ENCODE peak calls at places on chromosomes 3 and 15, in ten cellular contexts. U is A549, S is upper lobe of right lung, R is GM12865, W is NB4, J is bronchial epithelial cell, Q is AG09309, M is ascending aorta, A is AG10803, X is fibroblast of the aortic adventitia. L is an unnamed sample.

GRCh38 chr3:73314182-73314951 is 252.9 kb downstream of the EBLN2 start:
- DNase-seq in U (no peak), S (no peak), R (peak; percentile 18), W (no peak), J (no peak), Q (no peak), M (no peak), A (no peak), X (no peak), L (no peak)

GRCh38 chr3:140187028-140187427 is 252.0 kb downstream of the CLSTN2 start:
- DNase-seq in U (no peak), S (no peak), R (no peak), W (no peak), J (no peak), Q (no peak), M (no peak), A (no peak), X (no peak), L (no peak)

GRCh38 chr3:187919535-187919934 is 174.3 kb upstream of the BCL6 start:
- DNase-seq in U (no peak), S (no peak), R (peak; percentile 27), W (no peak), J (no peak), Q (no peak), M (no peak), A (no peak), X (no peak), L (no peak)

GRCh38 chr3:175335229-175335628 is 476.1 kb downstream of the NAALADL2 start:
- DNase-seq in U (no peak), S (no peak), R (no peak), W (no peak), J (no peak), Q (peak; percentile 28), M (no peak), A (peak; percentile 42), X (no peak), L (no peak)

GRCh38 chr15:69194854-69195253 is 34.4 kb downstream of the GLCE start:
- DNase-seq in U (no peak), S (no peak), R (no peak), W (peak; percentile 7), J (no peak), Q (no peak), M (no peak), A (no peak), X (peak; percentile 5), L (no peak)

GRCh38 chr15:38320181-38320580 is 67.5 kb downstream of the SPRED1 start:
- DNase-seq in U (no peak), S (no peak), R (no peak), W (no peak), J (no peak), Q (no peak), M (no peak), A (no peak), X (peak; percentile 52), L (no peak)

GRCh38 chr3:69193749-69194148 is 71.4 kb upstream of the LMOD3 start:
- DNase-seq in U (no peak), S (no peak), R (no peak), W (no peak), J (no peak), Q (no peak), M (no peak), A (no peak), X (no peak), L (no peak)

GRCh38 chr3:153977148-153977547 is 144.0 kb upstream of the ARHGEF26 start:
- DNase-seq in U (no peak), S (no peak), R (no peak), W (no peak), J (no peak), Q (no peak), M (no peak), A (peak; percentile 21), X (peak; percentile 80), L (peak; percentile 29)

DNA sequence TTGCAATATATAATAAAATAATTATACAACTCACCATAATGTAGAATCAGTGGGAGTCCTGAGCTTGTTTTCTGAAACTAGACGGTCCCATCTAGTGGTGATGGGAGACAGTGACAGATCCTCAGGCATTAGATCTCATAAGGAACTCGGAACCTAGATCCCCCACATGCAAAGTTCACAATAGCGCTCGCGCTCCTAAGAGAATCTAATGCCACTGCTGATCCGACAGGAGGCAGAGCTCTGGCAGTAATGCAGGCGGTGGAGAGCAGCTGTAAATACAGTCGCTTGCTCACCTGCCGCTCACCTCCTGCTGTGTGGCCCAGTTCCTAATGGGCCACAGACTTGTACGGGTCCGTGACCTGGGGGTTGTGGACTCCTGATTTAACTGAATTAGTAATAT is 87.8 kb downstream of the P3H2 start:
- DNase-seq in U (no peak), S (no peak), R (no peak), W (no peak), J (no peak), Q (no peak), M (no peak), A (no peak), X (no peak), L (no peak)
- TF ChIP-seq CTCF in U (no peak), S (no peak), R (no peak), W (no peak), J (no peak), Q (no peak), M (no peak), A (no peak), X (no peak), L (no peak)

GRCh38 chr15:49044761-49045571 is 1.3 kb downstream of the SECISBP2L start:
- DNase-seq in U (no peak), S (no peak), R (no peak), W (peak; percentile 4), J (peak; percentile 19), Q (no peak), M (no peak), A (peak; percentile 3), X (peak; percentile 29), L (peak; percentile 10)

GRCh38 chr15:49042165-49042564 is 4.1 kb downstream of the SECISBP2L start:
- DNase-seq in U (no peak), S (no peak), R (no peak), W (no peak), J (no peak), Q (no peak), M (no peak), A (no peak), X (no peak), L (no peak)

GRCh38 chr15:49045691-49046112 is 544 bp downstream of the SECISBP2L start:
- DNase-seq in U (peak; percentile 10), S (no peak), R (peak; percentile 78), W (peak; percentile 50), J (peak; percentile 34), Q (no peak), M (no peak), A (peak; percentile 34), X (peak; percentile 46), L (peak; percentile 38)

GRCh38 chr15:49046113-49046883 is at the start of gene SECISBP2L:
- DNase-seq in U (peak; percentile 81), S (peak; percentile 97), R (peak; percentile 97), W (peak; percentile 96), J (peak; percentile 87), Q (peak; percentile 68), M (peak; percentile 74), A (peak; percentile 93), X (peak; percentile 93), L (peak; percentile 93)

GRCh38 chr15:49044002-49044401 is 2.2 kb downstream of the SECISBP2L start:
- DNase-seq in U (no peak), S (no peak), R (no peak), W (no peak), J (no peak), Q (no peak), M (no peak), A (no peak), X (no peak), L (no peak)
- H3K4me3 ChIP-seq in U (no peak overlapping the region), S (peak overlapping the region; percentile 97), R (peak overlapping the region; percentile 96), W (peak overlapping the region; percentile 78), J (no peak overlapping the region), Q (no peak overlapping the region), M (peak overlapping the region; percentile 78), A (peak overlapping the region; percentile 87), X (peak overlapping the region; percentile 94), L (no peak overlapping the region)

GRCh38 chr15:70469182-70469581 is 294.2 kb downstream of the UACA start:
- DNase-seq in U (no peak), S (no peak), R (no peak), W (no peak), J (no peak), Q (no peak), M (no peak), A (no peak), X (no peak), L (no peak)

GRCh38 chr15:70466305-70466704 is 297.1 kb downstream of the UACA start:
- DNase-seq in U (no peak), S (no peak), R (peak; percentile 41), W (no peak), J (no peak), Q (no peak), M (no peak), A (no peak), X (no peak), L (no peak)

GRCh38 chr15:70463453-70463834 is 299.9 kb downstream of the UACA start:
- DNase-seq in U (no peak), S (peak; percentile 19), R (no peak), W (peak; percentile 77), J (no peak), Q (no peak), M (no peak), A (no peak), X (peak; percentile 10), L (no peak)

GRCh38 chr15:70466895-70467529 is 296.3 kb downstream of the UACA start:
- DNase-seq in U (peak; percentile 88), S (peak; percentile 74), R (peak; percentile 77), W (peak; percentile 67), J (peak; percentile 52), Q (peak; percentile 23), M (no peak), A (peak; percentile 69), X (peak; percentile 73), L (peak; percentile 65)

GRCh38 chr15:70465812-70466211 is 297.5 kb downstream of the UACA start:
- DNase-seq in U (no peak), S (no peak), R (no peak), W (no peak), J (no peak), Q (no peak), M (no peak), A (no peak), X (no peak), L (no peak)
- TF ChIP-seq CTCF in U (no peak), S (no peak), R (no peak), W (no peak), J (no peak), Q (no peak), M (no peak), A (no peak), X (no peak), L (no peak)

GRCh38 chr3:78969483-78969882 is 798.3 kb downstream of the ROBO1 start:
- DNase-seq in U (no peak), S (no peak), R (no peak), W (no peak), J (no peak), Q (peak; percentile 64), M (no peak), A (peak; percentile 69), X (peak; percentile 56), L (peak; percentile 38)

GRCh38 chr3:78967061-78967460 is 800.7 kb downstream of the ROBO1 start:
- DNase-seq in U (no peak), S (no peak), R (peak; percentile 34), W (no peak), J (no peak), Q (no peak), M (no peak), A (no peak), X (no peak), L (peak; percentile 33)

GRCh38 chr3:78974181-78974770 is 793.5 kb downstream of the ROBO1 start:
- DNase-seq in U (no peak), S (no peak), R (no peak), W (no peak), J (peak; percentile 57), Q (peak; percentile 21), M (no peak), A (peak; percentile 78), X (peak; percentile 51), L (peak; percentile 29)

GRCh38 chr3:78972617-78973301 is 795.0 kb downstream of the ROBO1 start:
- DNase-seq in U (no peak), S (no peak), R (peak; percentile 29), W (no peak), J (peak; percentile 82), Q (no peak), M (no peak), A (no peak), X (no peak), L (peak; percentile 85)

GRCh38 chr3:78970656-78971055 is 797.1 kb downstream of the ROBO1 start:
- DNase-seq in U (no peak), S (no peak), R (no peak), W (no peak), J (peak; percentile 59), Q (no peak), M (no peak), A (no peak), X (no peak), L (peak; percentile 35)
- H3K4me3 ChIP-seq in U (no peak overlapping the region), S (no peak overlapping the region), R (no peak overlapping the region), W (no peak overlapping the region), J (no peak overlapping the region), Q (no peak overlapping the region), M (no peak overlapping the region), A (no peak overlapping the region), X (no peak overlapping the region), L (no peak overlapping the region)

L was measured in epithelial cell of esophagus.